ENCODE peak calls at places on chromosomes 12 and 14, in five cellular contexts. W is HCT116, E is GM12878, I is SK-N-SH, H is H1. K is an unnamed sample.

GRCh38 chr12:90102957-90103652 is 394.5 kb upstream of the ATP2B1 start:
- DNase-seq in W (peak), E (peak), I (peak), H (no peak), K (peak)

GRCh38 chr12:69929125-69929524 is 104.1 kb downstream of the MYRFL start:
- DNase-seq in W (peak), E (no peak), I (no peak), H (no peak), K (no peak)

GRCh38 chr12:64739778-64740177 is 19.4 kb downstream of the GNS start:
- DNase-seq in W (no peak), E (no peak), I (no peak), H (no peak), K (no peak)

GRCh38 chr14:58466459-58466858 is 38.9 kb downstream of the KIAA0586 start:
- DNase-seq in W (no peak), E (no peak), I (no peak), H (no peak), K (no peak)

GRCh38 chr12:84973026-84973425 is 60.4 kb upstream of the SLC6A15 start:
- DNase-seq in W (no peak), E (no peak), I (no peak), H (no peak), K (no peak)

GRCh38 chr14:69658664-69659261 is 47.4 kb downstream of the SUSD6 start:
- DNase-seq in W (no peak), E (no peak), I (no peak), H (no peak), K (no peak)

GRCh38 chr12:57525615-57526383 is 3.2 kb downstream of the MBD6 start:
- DNase-seq in W (no peak), E (no peak), I (no peak), H (no peak), K (no peak)

GRCh38 chr12:25054076-25054782 is 105.3 kb upstream of the BCAT1 start:
- DNase-seq in W (no peak), E (no peak), I (no peak), H (no peak), K (no peak)

GRCh38 chr14:91410781-91411536 is 6.7 kb downstream of the CCDC88C start:
- DNase-seq in W (no peak), E (no peak), I (no peak), H (no peak), K (no peak)

GRCh38 chr14:42510071-42510470 is 903.4 kb downstream of the LRFN5 start:
- DNase-seq in W (no peak), E (no peak), I (no peak), H (no peak), K (no peak)

GRCh38 chr14:88242426-88242825 is 80.6 kb downstream of the KCNK10 start:
- DNase-seq in W (no peak), E (no peak), I (no peak), H (no peak), K (no peak)

GRCh38 chr12:46386877-46387629 is 14.5 kb upstream of the SLC38A2 start:
- DNase-seq in W (no peak), E (no peak), I (no peak), H (no peak), K (no peak)

GRCh38 chr14:105924951-105925591 is 398.7 kb downstream of the TMEM121 start:
- DNase-seq in W (no peak), E (no peak), I (no peak), H (no peak), K (no peak)

GRCh38 chr12:111203969-111204368 is 164.9 kb downstream of the PHETA1 start:
- DNase-seq in W (no peak), E (no peak), I (no peak), H (no peak), K (no peak)

GRCh38 chr12:6915023-6915788 is 826 bp downstream of the ENO2 start:
- DNase-seq in W (no peak), E (no peak), I (peak), H (no peak), K (no peak)

GRCh38 chr12:101823891-101824290 is 6.9 kb downstream of the GNPTAB start:
- DNase-seq in W (peak), E (no peak), I (peak), H (no peak), K (peak)

GRCh38 chr12:93913845-93914244 is 234.5 kb upstream of the PLXNC1 start:
- DNase-seq in W (no peak), E (no peak), I (no peak), H (no peak), K (no peak)

GRCh38 chr14:94691658-94692029 is 78.3 kb downstream of the GSC start:
- DNase-seq in W (no peak), E (no peak), I (no peak), H (no peak), K (no peak)

GRCh38 chr14:99055816-99056215 is 216.2 kb downstream of the BCL11B start:
- DNase-seq in W (no peak), E (no peak), I (no peak), H (no peak), K (no peak)

GRCh38 chr12:97560359-97560758 is 97.8 kb downstream of the RMST start:
- DNase-seq in W (no peak), E (no peak), I (no peak), H (no peak), K (no peak)

GRCh38 chr12:114853003-114853529 is 169.1 kb upstream of the TBX3 start:
- DNase-seq in W (no peak), E (no peak), I (no peak), H (no peak), K (no peak)

GRCh38 chr14:65038966-65039365 is 52.3 kb downstream of the FNTB start:
- DNase-seq in W (no peak), E (no peak), I (no peak), H (no peak), K (no peak)

GRCh38 chr12:76883826-76884225 is 5.0 kb upstream of the CSRP2 start:
- DNase-seq in W (no peak), E (no peak), I (no peak), H (no peak), K (no peak)

GRCh38 chr12:108447168-108447840 is 67.8 kb upstream of the FICD start:
- DNase-seq in W (no peak), E (no peak), I (peak), H (no peak), K (no peak)

GRCh38 chr12:91361864-91362263 is 179.2 kb upstream of the DCN start:
- DNase-seq in W (peak), E (no peak), I (no peak), H (no peak), K (peak)

GRCh38 chr14:59464651-59465569 is at the start of gene GPR135:
- DNase-seq in W (no peak), E (no peak), I (peak), H (no peak), K (no peak)

GRCh38 chr14:65958664-65959562 is 527.3 kb upstream of the CCDC196 start:
- DNase-seq in W (peak), E (no peak), I (peak), H (no peak), K (peak)

GRCh38 chr12:46983959-46984833 is 95.2 kb upstream of the PCED1B start:
- DNase-seq in W (peak), E (peak), I (peak), H (no peak), K (peak)

GRCh38 chr12:31672521-31672920 is 13.0 kb downstream of the ETFBKMT start:
- DNase-seq in W (no peak), E (no peak), I (no peak), H (no peak), K (no peak)

GRCh38 chr12:93135286-93136239 is 206.5 kb upstream of the EEA1 start:
- DNase-seq in W (no peak), E (no peak), I (no peak), H (no peak), K (peak)

GRCh38 chr12:57452181-57452936 is 2.7 kb upstream of the INHBE start:
- DNase-seq in W (no peak), E (no peak), I (no peak), H (no peak), K (no peak)

GRCh38 chr14:63759454-63759853 is 31.6 kb upstream of the SGPP1 start:
- DNase-seq in W (no peak), E (peak), I (no peak), H (no peak), K (no peak)

GRCh38 chr12:49882248-49882850 is 21.4 kb downstream of the FAIM2 start:
- DNase-seq in W (no peak), E (no peak), I (peak), H (no peak), K (no peak)
- TF ChIP-seq JUND in W (no peak), E (no peak), I (no peak), H (no peak), K (no peak)

DNA sequence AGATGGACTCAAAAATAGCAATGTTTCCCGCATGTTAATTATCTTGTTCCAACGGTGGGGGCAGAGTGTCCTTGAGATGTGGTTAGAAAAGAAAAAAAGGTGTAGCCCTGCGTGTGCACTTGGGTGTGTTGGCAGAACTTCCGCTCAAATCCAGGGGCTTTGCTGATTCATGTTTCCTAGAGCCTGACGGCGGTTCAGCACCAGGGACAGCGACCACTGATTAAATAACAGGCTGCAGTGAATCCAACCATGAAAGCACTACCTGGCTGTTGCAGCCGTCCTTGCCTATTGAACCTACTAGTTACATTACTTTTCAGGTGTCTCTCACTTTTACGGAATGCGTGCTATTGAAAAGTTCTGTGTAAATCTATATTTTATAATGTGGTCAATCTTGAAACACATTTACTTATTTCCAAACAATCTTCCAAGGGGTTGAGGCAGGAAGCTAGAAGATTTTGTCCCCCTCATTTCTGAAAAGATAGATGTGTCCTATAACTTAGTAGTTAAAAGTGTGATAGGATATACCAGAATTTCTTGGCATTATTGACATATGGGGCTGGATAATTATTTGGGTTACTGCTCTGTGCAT is 80.0 kb downstream of the SRRM4 start:
- DNase-seq in W (no peak), E (no peak), I (no peak), H (peak), K (peak)
- TF ChIP-seq JUND in W (no peak), E (no peak), I (no peak), H (no peak), K (no peak)

DNA sequence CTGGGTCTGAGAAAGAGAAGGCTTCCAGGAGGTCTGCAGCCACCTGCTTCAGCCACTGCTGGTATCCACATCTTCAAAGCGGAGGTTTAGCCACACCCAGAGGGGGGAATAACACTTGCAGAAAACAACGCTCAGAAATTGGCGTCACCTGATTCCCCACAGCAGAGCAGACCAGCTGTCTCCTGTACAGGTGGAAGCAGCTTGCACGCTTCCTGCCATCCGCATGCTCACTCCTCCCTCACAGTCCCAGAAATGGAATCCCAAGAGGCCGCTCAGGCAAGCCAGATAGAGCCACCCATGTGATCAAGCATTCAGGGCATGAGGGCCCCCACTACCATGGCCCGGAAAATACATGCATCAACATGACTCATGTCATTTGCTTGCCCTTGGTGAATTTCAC is 112.2 kb upstream of the DIO3 start:
- DNase-seq in W (no peak), E (no peak), I (no peak), H (no peak), K (no peak)
- TF ChIP-seq JUND in W (no peak), E (no peak), I (no peak), H (no peak), K (no peak)

DNA sequence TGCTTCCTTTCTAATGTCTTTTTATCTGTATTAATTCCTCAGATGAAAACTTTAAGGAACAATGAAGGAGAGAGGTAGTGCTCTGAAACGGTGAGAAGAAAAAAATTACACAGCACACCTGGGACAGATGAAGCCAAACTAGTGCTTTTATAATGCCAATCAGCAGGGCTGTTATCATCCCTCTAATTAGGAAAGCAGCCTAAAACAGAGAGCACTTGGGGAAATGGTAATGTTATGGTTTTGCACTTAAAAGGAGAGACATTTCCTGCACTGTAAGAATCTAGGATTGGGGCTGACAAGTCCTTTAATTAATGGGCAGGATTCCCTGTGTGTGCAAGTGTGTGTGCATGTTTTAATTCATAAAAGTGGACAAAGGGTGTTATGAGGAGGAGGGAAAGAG is 4.8 kb upstream of the LMO3 start:
- DNase-seq in W (no peak), E (no peak), I (no peak), H (no peak), K (no peak)
- TF ChIP-seq JUND in W (no peak), E (no peak), I (no peak), H (no peak), K (no peak)

DNA sequence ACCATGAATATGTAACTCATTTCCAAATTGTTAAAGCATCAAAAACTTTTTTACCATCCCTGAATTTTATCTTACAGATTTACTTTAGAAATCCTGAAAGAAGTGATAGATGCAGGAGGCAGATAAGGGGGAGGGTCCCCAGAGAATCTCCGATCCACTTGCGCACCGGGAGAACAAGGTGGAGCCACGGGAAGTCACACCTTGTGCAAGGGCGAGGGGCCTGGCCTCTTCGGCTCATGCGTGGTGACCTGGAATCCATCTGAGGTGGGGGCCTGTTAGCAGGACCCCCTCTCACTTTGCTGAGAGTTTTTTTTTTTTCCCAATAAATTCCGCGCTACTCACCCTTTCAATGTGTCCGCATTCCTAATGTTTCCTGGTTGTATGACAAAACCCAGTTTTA is 80.2 kb upstream of the CDKN3 start:
- DNase-seq in W (no peak), E (no peak), I (no peak), H (no peak), K (no peak)
- TF ChIP-seq JUND in W (no peak), E (no peak), I (no peak), H (no peak), K (no peak)

DNA sequence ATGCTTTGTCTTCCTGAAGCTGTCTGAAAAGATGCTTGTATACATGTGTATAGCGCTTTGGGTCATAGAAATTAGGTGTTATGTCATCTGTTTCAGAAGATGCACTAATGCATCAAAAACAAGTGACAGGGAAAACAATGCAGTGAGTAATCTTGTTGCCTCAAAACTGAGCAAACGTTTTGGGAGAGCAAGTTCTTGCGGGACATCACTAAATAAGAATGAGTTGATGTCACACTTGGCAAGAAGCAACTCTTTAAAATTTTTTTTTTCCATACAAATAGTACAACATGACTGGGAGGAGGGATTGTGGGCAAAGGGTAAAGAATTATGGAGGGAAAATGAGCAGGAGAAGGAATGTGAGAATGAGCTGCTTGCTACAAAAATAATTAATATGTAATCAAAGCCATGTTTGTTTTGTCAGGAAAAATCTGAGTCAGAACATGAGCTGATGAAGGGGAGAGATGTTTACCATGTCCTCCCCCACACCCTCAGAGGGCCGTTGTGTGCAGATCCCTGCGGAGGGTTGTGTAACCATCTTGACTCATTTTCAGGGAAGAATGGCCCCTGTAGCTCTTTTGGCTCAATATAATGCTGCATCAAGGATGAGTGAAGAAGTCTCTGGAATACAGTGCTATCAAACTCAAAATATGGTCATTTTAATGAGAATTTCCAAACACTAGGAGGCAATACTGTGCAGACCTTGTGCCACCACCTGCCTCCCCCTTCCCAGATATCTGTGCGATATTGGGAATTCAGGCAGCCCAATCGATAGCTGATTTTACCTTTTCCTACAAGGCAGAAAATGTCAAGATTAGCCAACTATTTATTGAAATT is 41.4 kb downstream of the BORCS5 start:
- DNase-seq in W (no peak), E (no peak), I (no peak), H (no peak), K (no peak)
- TF ChIP-seq JUND in W (no peak), E (no peak), I (peak), H (no peak), K (no peak)

GRCh38 chr12:113698505-113698858 is 226.8 kb upstream of the LHX5 start:
- DNase-seq in W (no peak), E (no peak), I (no peak), H (no peak), K (no peak)

GRCh38 chr12:113697646-113698504 is 226.2 kb upstream of the LHX5 start:
- DNase-seq in W (no peak), E (no peak), I (peak), H (peak), K (no peak)

GRCh38 chr12:113702796-113703195 is 231.1 kb upstream of the LHX5 start:
- DNase-seq in W (no peak), E (no peak), I (no peak), H (no peak), K (no peak)

GRCh38 chr12:113697104-113697503 is 225.4 kb upstream of the LHX5 start:
- DNase-seq in W (no peak), E (no peak), I (no peak), H (no peak), K (no peak)

DNA sequence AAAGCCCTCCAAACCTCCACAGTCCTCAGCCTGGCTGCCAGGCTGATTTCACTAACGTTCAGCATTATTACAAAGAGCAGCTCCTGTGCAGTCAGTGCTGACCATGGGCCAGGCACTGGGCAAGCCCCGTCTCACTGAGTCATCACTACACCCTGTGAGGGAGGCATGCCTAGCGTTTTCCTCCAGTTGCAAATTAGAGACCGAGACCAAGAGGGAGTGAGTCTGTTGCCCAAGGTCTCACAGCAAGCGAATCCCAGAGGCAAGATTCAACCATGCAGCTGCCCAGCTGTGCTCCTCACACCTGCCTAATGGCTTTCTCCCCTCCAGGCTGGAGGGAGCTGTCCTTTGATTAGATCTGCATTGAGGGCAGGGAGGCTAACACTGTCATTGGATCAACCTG is 229.3 kb upstream of the LHX5 start:
- DNase-seq in W (no peak), E (no peak), I (no peak), H (peak), K (no peak)
- TF ChIP-seq JUND in W (no peak), E (no peak), I (no peak), H (peak), K (no peak)

GRCh38 chr12:51071663-51072062 is 11.7 kb downstream of the CSRNP2 start:
- DNase-seq in W (no peak), E (no peak), I (no peak), H (no peak), K (no peak)

GRCh38 chr12:51077930-51078329 is 5.5 kb downstream of the CSRNP2 start:
- DNase-seq in W (no peak), E (no peak), I (peak), H (no peak), K (no peak)

GRCh38 chr12:51075390-51075789 is 8.0 kb downstream of the CSRNP2 start:
- DNase-seq in W (no peak), E (no peak), I (no peak), H (no peak), K (no peak)

GRCh38 chr12:51080136-51080535 is 3.3 kb downstream of the CSRNP2 start:
- DNase-seq in W (no peak), E (no peak), I (no peak), H (no peak), K (no peak)

DNA sequence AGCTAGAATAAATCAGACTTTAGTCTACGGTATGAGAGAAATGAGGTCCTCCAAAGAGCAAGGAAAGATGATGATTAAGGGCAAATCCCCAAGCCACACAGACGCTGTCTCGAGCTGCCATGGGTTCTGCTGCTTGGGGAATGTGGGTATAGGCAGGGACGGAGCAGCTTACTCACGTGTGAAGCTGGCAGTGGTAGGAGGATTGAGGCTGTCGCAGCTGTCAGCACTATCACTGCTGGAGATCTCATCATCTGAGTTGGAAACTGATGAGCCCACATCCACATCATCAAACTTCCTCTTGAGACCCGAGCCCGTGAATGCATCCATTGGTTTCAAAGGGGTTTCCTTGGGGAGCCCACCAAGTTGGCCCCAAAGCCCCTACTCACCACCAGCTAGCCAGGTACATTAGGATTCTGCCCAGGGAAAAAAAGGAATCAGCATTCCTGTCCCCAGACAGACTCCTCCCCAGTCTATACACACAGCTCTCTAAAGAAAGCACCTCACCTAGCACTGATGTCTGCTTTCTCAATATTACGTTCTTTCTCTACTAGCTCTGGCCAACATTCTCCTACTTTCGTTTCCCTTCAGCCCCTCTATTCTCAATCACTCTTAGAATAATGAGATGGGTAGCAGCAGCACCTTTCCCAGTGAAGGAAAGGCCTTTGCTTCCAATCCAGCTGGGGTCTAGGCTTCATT is 7.0 kb downstream of the CSRNP2 start:
- DNase-seq in W (no peak), E (no peak), I (no peak), H (no peak), K (no peak)
- TF ChIP-seq JUND in W (no peak), E (no peak), I (no peak), H (no peak), K (no peak)